ENCODE peak calls at places on chromosome 7, in ten cellular contexts. I is neural progenitor cell; P is fibroblast of lung; T is mesothelial cell of epicardium; Q is fibroblast of the aortic adventitia; Y is HepG2; E is A549; R is stomach; K is CD8-positive, alpha-beta T cell; M is HCT116. F is an unnamed sample.

GRCh38 chr7:13897825-13898224 is 91.6 kb downstream of the ETV1 start:
- DNase-seq in M (no peak), Y (no peak), T (no peak), Q (no peak), I (no peak), K (no peak), E (no peak), R (no peak), P (peak), F (no peak)

GRCh38 chr7:43318188-43318587 is 205.7 kb downstream of the HECW1 start:
- DNase-seq in R (no peak), T (no peak), I (no peak), E (no peak), Q (peak), M (no peak), K (no peak), P (peak), Y (no peak), F (no peak)

GRCh38 chr7:153385502-153385901 is 626.0 kb downstream of the ACTR3B start:
- DNase-seq in E (no peak), P (no peak), Y (no peak), Q (no peak), K (no peak), M (no peak), I (no peak), T (no peak), R (no peak), F (no peak)

GRCh38 chr7:103949374-103949773 is 40.1 kb downstream of the RELN start:
- DNase-seq in K (no peak), Q (no peak), Y (no peak), I (no peak), E (no peak), P (no peak), R (no peak), M (no peak), T (no peak), F (no peak)

GRCh38 chr7:155787171-155787851 is 25.0 kb downstream of the SHH start:
- DNase-seq in M (no peak), Y (no peak), P (peak), K (no peak), R (no peak), E (peak), Q (no peak), I (peak), T (no peak), F (no peak)

GRCh38 chr7:78099715-78100477 is 301.3 kb downstream of the PHTF2 start:
- DNase-seq in P (peak), Q (peak), E (no peak), I (no peak), T (no peak), R (no peak), M (no peak), Y (no peak), K (no peak), F (no peak)

GRCh38 chr7:1329966-1330915 is 97.6 kb downstream of the UNCX start:
- DNase-seq in Y (no peak), K (no peak), Q (no peak), P (no peak), T (no peak), I (no peak), R (no peak), E (no peak), M (no peak), F (no peak)

GRCh38 chr7:74579800-74580685 is 77.5 kb upstream of the GTF2I start:
- DNase-seq in M (no peak), Y (peak), R (peak), K (no peak), P (peak), E (peak), I (no peak), T (no peak), Q (peak), F (no peak)

GRCh38 chr7:85659364-85659763 is 472.5 kb upstream of the SEMA3D start:
- DNase-seq in Q (no peak), E (no peak), I (no peak), K (no peak), R (no peak), P (peak), Y (no peak), T (no peak), M (no peak), F (no peak)

GRCh38 chr7:67821116-67821515 is 824.5 kb downstream of the TYW1 start:
- DNase-seq in I (no peak), Q (no peak), T (no peak), Y (no peak), K (no peak), E (no peak), R (no peak), M (no peak), P (peak), F (no peak)

GRCh38 chr7:105718511-105718925 is 137.2 kb upstream of the EFCAB10 start:
- DNase-seq in Y (no peak), I (no peak), K (no peak), E (no peak), M (peak), Q (no peak), P (no peak), R (peak), T (no peak), F (no peak)

GRCh38 chr7:115844857-115845256 is 185.7 kb downstream of the TFEC start:
- DNase-seq in K (no peak), Y (no peak), P (peak), T (no peak), E (no peak), M (no peak), I (no peak), Q (peak), R (no peak), F (no peak)

GRCh38 chr7:157009170-157009777 is 1.2 kb downstream of the MNX1 start:
- DNase-seq in M (no peak), Q (no peak), P (no peak), Y (peak), I (peak), T (no peak), K (no peak), E (peak), R (peak), F (no peak)

GRCh38 chr7:6136475-6136874 is 105.3 kb downstream of the ANKRD61 start:
- DNase-seq in M (no peak), P (no peak), I (no peak), Q (no peak), Y (no peak), R (no peak), K (no peak), T (no peak), E (no peak), F (no peak)

GRCh38 chr7:81600608-81601007 is 169.2 kb downstream of the HGF start:
- DNase-seq in Y (no peak), K (no peak), E (no peak), T (no peak), I (no peak), P (peak), Q (peak), R (no peak), M (no peak), F (no peak)

GRCh38 chr7:148304456-148304855 is 286.1 kb upstream of the C7orf33 start:
- DNase-seq in Y (no peak), E (no peak), K (no peak), R (no peak), P (no peak), Q (no peak), T (no peak), M (no peak), I (no peak), F (no peak)

GRCh38 chr7:2757361-2757903 is 69.4 kb downstream of the AMZ1 start:
- DNase-seq in I (no peak), Q (no peak), R (no peak), P (no peak), T (no peak), Y (no peak), M (peak), E (peak), K (no peak), F (no peak)

GRCh38 chr7:108049962-108050361 is 47.0 kb upstream of the LAMB1 start:
- DNase-seq in I (no peak), T (no peak), K (no peak), R (no peak), Q (no peak), Y (peak), P (no peak), M (no peak), E (no peak), F (no peak)

GRCh38 chr7:124566576-124566975 is 199.0 kb downstream of the GPR37 start:
- DNase-seq in Y (no peak), T (no peak), M (no peak), R (no peak), K (no peak), E (peak), Q (peak), I (peak), P (peak), F (peak)

GRCh38 chr7:44387427-44387826 is 62.0 kb upstream of the CAMK2B start:
- DNase-seq in E (no peak), R (peak), T (no peak), Q (no peak), K (no peak), I (no peak), Y (no peak), P (no peak), M (no peak), F (no peak)

GRCh38 chr7:49580000-49580399 is 193.4 kb upstream of the VWC2 start:
- DNase-seq in K (no peak), T (no peak), P (no peak), Y (no peak), M (no peak), R (no peak), E (no peak), I (peak), Q (no peak), F (no peak)

GRCh38 chr7:23100697-23101096 is 4.9 kb upstream of the KLHL7 start:
- DNase-seq in M (no peak), P (no peak), E (no peak), R (no peak), Q (no peak), K (no peak), I (peak), T (no peak), Y (peak), F (no peak)

GRCh38 chr7:81256991-81257390 is 338.1 kb upstream of the SEMA3C start:
- DNase-seq in M (no peak), E (peak), T (no peak), Y (peak), P (peak), I (peak), R (no peak), Q (peak), K (no peak), F (no peak)

GRCh38 chr7:11474902-11475585 is 357.0 kb downstream of the THSD7A start:
- DNase-seq in I (no peak), K (no peak), Q (no peak), R (no peak), T (no peak), Y (no peak), E (no peak), M (no peak), P (no peak), F (no peak)

GRCh38 chr7:78635394-78635793 is 818.1 kb downstream of the MAGI2 start:
- DNase-seq in P (no peak), K (no peak), Q (no peak), R (no peak), T (no peak), I (no peak), Y (no peak), E (no peak), M (no peak), F (no peak)

GRCh38 chr7:95859434-95859833 is 87.1 kb downstream of the DYNC1I1 start:
- DNase-seq in K (no peak), T (peak), P (no peak), Y (no peak), E (peak), M (no peak), Q (peak), I (peak), R (no peak), F (no peak)

GRCh38 chr7:40655426-40655825 is 520.6 kb downstream of the SUGCT start:
- DNase-seq in P (no peak), Y (no peak), T (no peak), E (no peak), Q (no peak), M (no peak), K (no peak), I (no peak), R (no peak), F (no peak)

GRCh38 chr7:41885078-41885477 is 182.2 kb upstream of the INHBA start:
- DNase-seq in M (no peak), K (no peak), I (no peak), R (no peak), Q (peak), T (no peak), P (peak), Y (no peak), E (no peak), F (no peak)

GRCh38 chr7:100044719-100045118 is 4.9 kb upstream of the ZSCAN21 start:
- DNase-seq in R (peak), P (no peak), T (no peak), Q (no peak), K (no peak), I (no peak), E (peak), M (no peak), Y (no peak), F (no peak)

GRCh38 chr7:87448427-87448826 is 27.1 kb downstream of the ABCB4 start:
- DNase-seq in I (peak), P (no peak), Y (no peak), Q (no peak), T (no peak), E (no peak), R (no peak), M (no peak), K (no peak), F (no peak)

GRCh38 chr7:100825215-100825671 is 2.1 kb downstream of the EPHB4 start:
- DNase-seq in P (no peak), E (no peak), I (peak), Y (no peak), R (no peak), Q (peak), T (no peak), K (no peak), M (no peak), F (peak)

GRCh38 chr7:10257438-10257837 is 716.2 kb upstream of the PHF14 start:
- DNase-seq in P (no peak), T (no peak), R (no peak), E (no peak), Q (no peak), I (no peak), M (no peak), K (no peak), Y (no peak), F (no peak)

GRCh38 chr7:5606235-5606634 is 175.2 kb downstream of the RNF216 start:
- DNase-seq in I (no peak), M (no peak), Q (no peak), E (no peak), Y (no peak), T (no peak), R (no peak), P (no peak), K (no peak), F (no peak)

GRCh38 chr7:73909996-73910395 is 49.0 kb downstream of the TMEM270 start:
- DNase-seq in K (no peak), Y (no peak), T (no peak), Q (no peak), R (peak), P (no peak), I (no peak), E (no peak), M (no peak), F (no peak)

GRCh38 chr7:125506331-125506730 is 576.7 kb upstream of the POT1 start:
- DNase-seq in T (no peak), I (no peak), M (no peak), P (no peak), Y (no peak), E (no peak), K (no peak), Q (no peak), R (no peak), F (no peak)

GRCh38 chr7:32257632-32258031 is 187.4 kb upstream of the PDE1C start:
- DNase-seq in K (no peak), T (no peak), I (peak), Q (no peak), Y (no peak), M (no peak), E (no peak), P (no peak), R (no peak), F (no peak)

GRCh38 chr7:123410273-123410928 is 124.0 kb downstream of the IQUB start:
- DNase-seq in P (peak), I (no peak), T (no peak), E (no peak), Q (peak), K (no peak), Y (no peak), R (no peak), M (no peak), F (no peak)

GRCh38 chr7:14999331-14999730 is 96.8 kb upstream of the DGKB start:
- DNase-seq in I (no peak), P (no peak), Y (no peak), Q (no peak), M (no peak), R (no peak), K (no peak), E (no peak), T (no peak), F (no peak)

GRCh38 chr7:100801833-100802568 is 25.3 kb downstream of the EPHB4 start:
- DNase-seq in P (peak), Q (peak), K (no peak), E (peak), I (no peak), R (peak), M (no peak), Y (peak), T (no peak), F (no peak)

DNA sequence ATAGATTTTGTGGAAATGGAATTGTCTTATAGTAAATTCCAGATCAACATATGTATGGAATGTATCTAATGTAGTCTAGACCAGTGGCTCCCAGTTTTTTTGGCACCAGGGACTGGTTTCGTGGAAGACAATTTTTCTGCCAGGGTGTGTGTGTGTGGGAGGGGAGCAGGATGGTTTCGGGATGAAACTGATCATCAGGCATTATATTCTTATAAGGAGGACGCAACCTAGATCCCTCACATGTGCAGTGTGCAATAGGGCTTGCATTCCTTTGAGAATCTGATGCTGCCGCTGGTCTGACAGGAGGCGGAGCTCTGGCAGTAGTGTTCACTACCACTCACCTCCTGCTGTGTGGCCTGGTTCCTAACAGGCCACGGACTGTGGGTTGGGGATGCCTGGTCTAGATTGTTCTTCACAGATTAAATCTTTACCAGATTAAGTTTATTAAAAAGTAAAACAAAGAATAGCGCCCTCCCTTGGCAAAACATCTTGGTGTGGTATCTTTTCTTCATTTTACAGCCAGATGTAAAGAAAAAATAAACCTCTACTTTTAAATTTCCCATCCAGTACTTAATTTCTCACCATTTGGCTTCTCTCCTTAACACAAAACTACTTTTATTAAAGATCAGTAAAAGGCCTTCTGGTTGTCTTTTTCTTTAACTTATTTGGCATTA is 48.4 kb downstream of the SEPTIN7 start:
- DNase-seq in R (no peak), Q (peak), I (peak), Y (no peak), P (no peak), E (no peak), M (no peak), K (no peak), T (no peak), F (no peak)
- TF ChIP-seq CTCF in R (no peak), Q (no peak), I (peak), Y (no peak), P (no peak), E (no peak), M (no peak), K (no peak), T (no peak), F (peak)

GRCh38 chr7:52254396-52255025 is 780.9 kb upstream of the POM121L12 start:
- DNase-seq in Q (no peak), M (no peak), E (no peak), Y (no peak), K (no peak), P (no peak), I (no peak), R (no peak), T (no peak), F (no peak)
- TF ChIP-seq CTCF in Q (no peak), M (no peak), E (no peak), Y (no peak), K (no peak), P (no peak), I (no peak), R (no peak), T (no peak), F (no peak)

GRCh38 chr7:35037526-35038339 is 448 bp upstream of the DPY19L1 start:
- DNase-seq in P (peak), K (peak), Q (peak), M (peak), R (peak), I (peak), E (peak), T (peak), Y (peak), F (peak)

GRCh38 chr7:35035511-35035921 is 1.8 kb downstream of the DPY19L1 start:
- DNase-seq in K (no peak), M (peak), Q (peak), Y (peak), I (peak), T (no peak), R (no peak), E (peak), P (peak), F (no peak)

GRCh38 chr7:35037211-35037525 is at the start of gene DPY19L1:
- DNase-seq in R (no peak), Q (no peak), E (no peak), K (no peak), I (no peak), Y (no peak), M (no peak), T (no peak), P (no peak), F (no peak)

GRCh38 chr7:35038340-35038738 is 1.1 kb upstream of the DPY19L1 start:
- DNase-seq in E (no peak), T (no peak), P (no peak), K (no peak), R (no peak), Y (no peak), M (no peak), I (peak), Q (no peak), F (no peak)

GRCh38 chr7:35036361-35037171 is 719 bp downstream of the DPY19L1 start:
- DNase-seq in E (peak), K (peak), I (peak), T (peak), P (peak), Q (peak), R (peak), M (no peak), Y (peak), F (peak)
- TF ChIP-seq CTCF in E (no peak), K (no peak), I (peak), T (no peak), P (no peak), Q (no peak), R (no peak), M (no peak), Y (no peak), F (no peak)

DNA sequence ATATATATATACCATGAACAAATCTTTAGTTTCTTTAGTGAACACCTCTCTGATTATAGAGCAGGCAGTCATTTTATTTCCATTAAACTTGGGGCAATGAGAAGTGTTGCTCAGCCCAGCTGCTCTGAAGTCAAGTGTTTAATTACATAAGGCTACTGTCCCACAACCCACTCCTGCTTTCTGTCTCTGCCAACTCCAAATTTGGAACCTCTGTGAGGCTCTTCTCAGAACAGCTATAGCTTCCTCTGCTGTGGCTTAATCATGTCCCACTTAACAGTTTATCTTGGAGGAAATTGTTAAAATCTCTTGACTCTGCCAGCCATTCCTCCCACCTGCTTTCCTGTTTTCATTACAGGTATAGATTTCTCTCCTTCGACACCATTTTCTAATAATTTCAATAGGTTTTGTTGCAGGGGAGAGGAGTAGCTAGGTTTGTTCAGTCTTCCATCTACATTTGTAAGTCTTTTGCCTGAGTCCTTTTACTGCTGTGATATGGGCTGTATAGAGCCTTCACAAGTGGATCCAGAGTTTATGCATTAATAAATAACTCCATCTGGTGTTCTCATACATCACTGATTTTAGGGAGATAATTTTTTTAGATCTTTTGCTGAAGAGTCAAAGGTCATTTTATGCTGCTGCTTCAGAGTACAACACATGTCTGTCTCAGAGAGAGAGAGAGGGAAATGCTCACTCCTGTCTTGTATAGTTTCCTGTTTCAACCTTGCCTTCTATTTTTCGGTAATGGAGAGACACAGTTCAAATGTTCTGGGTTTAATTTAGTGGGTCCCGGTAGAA is 170.4 kb downstream of the WNT2 start:
- DNase-seq in T (no peak), E (no peak), M (no peak), K (no peak), Y (peak), R (no peak), Q (no peak), I (no peak), P (no peak), F (no peak)
- TF ChIP-seq CTCF in T (no peak), E (no peak), M (no peak), K (no peak), Y (no peak), R (no peak), Q (no peak), I (no peak), P (no peak), F (no peak)

GRCh38 chr7:26305048-26305868 is 13.6 kb downstream of the SNX10 start:
- DNase-seq in P (no peak), K (no peak), Y (peak), T (no peak), M (no peak), Q (no peak), R (no peak), E (no peak), I (no peak), F (no peak)
- TF ChIP-seq CTCF in P (no peak), K (no peak), Y (no peak), T (no peak), M (no peak), Q (no peak), R (no peak), E (no peak), I (no peak), F (no peak)

F was measured in endothelial cell.